ENCODE peak calls at places on chromosomes 11 and 22, in four cellular contexts. W, Z, G and M are unnamed samples.

GRCh38 chr11:46315033-46315738 is 32.1 kb upstream of the DGKZ start:
- DNase-seq in W (peak), G (peak), Z (peak), M (peak)

GRCh38 chr11:77086521-77087472 is 15.8 kb upstream of the OMP start:
- DNase-seq in Z (no peak), W (no peak), G (peak), M (no peak)

GRCh38 chr11:64713031-64713780 is 9.8 kb downstream of the NRXN2 start:
- DNase-seq in G (no peak), Z (peak), W (peak), M (peak)

GRCh38 chr11:123707206-123707605 is 34.3 kb downstream of the ZNF202 start:
- DNase-seq in W (no peak), G (no peak), Z (no peak), M (no peak)

GRCh38 chr11:128424271-128424709 is 163.1 kb downstream of the ETS1 start:
- DNase-seq in Z (no peak), G (no peak), W (no peak), M (no peak)

GRCh38 chr11:67628710-67629385 is 889 bp downstream of the NUDT8 start:
- DNase-seq in W (no peak), G (no peak), Z (no peak), M (no peak)

GRCh38 chr22:44003776-44004460 is 20.2 kb upstream of the PARVB start:
- DNase-seq in W (no peak), Z (peak), G (no peak), M (peak)

GRCh38 chr11:69048056-69048717 is 545 bp upstream of the TPCN2 start:
- DNase-seq in W (no peak), G (no peak), Z (no peak), M (no peak)

GRCh38 chr11:124678416-124678815 is 4.7 kb downstream of the SPA17 start:
- DNase-seq in G (no peak), W (no peak), Z (no peak), M (no peak)

GRCh38 chr11:63917685-63918523 is 940 bp upstream of the RCOR2 start:
- DNase-seq in W (peak), Z (peak), G (peak), M (peak)

GRCh38 chr11:65493367-65494176 is 5.3 kb upstream of the MALAT1 start:
- DNase-seq in W (peak), G (peak), Z (no peak), M (peak)

GRCh38 chr11:120302001-120302805 is 22.9 kb upstream of the TLCD5 start:
- DNase-seq in W (no peak), G (no peak), Z (no peak), M (no peak)

GRCh38 chr11:68021167-68021787 is 9.2 kb upstream of the NDUFS8 start:
- DNase-seq in Z (no peak), G (no peak), W (peak), M (peak)

GRCh38 chr11:2519879-2520735 is 75.3 kb downstream of the KCNQ1 start:
- DNase-seq in W (no peak), G (no peak), Z (no peak), M (peak)

GRCh38 chr22:43845981-43846380 is 16.3 kb downstream of the SULT4A1 start:
- DNase-seq in G (no peak), Z (no peak), W (no peak), M (no peak)

GRCh38 chr11:68271023-68271780 is 571 bp downstream of the C11orf24 start:
- DNase-seq in G (peak), W (peak), Z (peak), M (peak)

GRCh38 chr11:2142762-2143202 is 3.6 kb upstream of the IGF2 start:
- DNase-seq in W (no peak), G (no peak), Z (no peak), M (no peak)

GRCh38 chr11:82818399-82819043 is 81.7 kb downstream of the PRCP start:
- DNase-seq in G (peak), W (no peak), Z (no peak), M (no peak)

GRCh38 chr11:14117632-14118031 is 155.1 kb downstream of the SPON1 start:
- DNase-seq in G (no peak), W (no peak), Z (no peak), M (no peak)

GRCh38 chr11:2361565-2361964 is 15.5 kb upstream of the CD81 start:
- DNase-seq in G (no peak), Z (no peak), W (no peak), M (no peak)

GRCh38 chr22:49500942-49501395 is 326.7 kb downstream of the BRD1 start:
- DNase-seq in W (no peak), Z (no peak), G (no peak), M (no peak)

GRCh38 chr11:128180446-128181089 is 406.8 kb downstream of the ETS1 start:
- DNase-seq in W (peak), G (no peak), Z (no peak), M (no peak)

GRCh38 chr11:28011813-28012212 is 96.1 kb downstream of the KIF18A start:
- DNase-seq in G (no peak), Z (no peak), W (no peak), M (no peak)

GRCh38 chr11:93736129-93736528 is 5.2 kb downstream of the TAF1D start:
- DNase-seq in W (no peak), Z (no peak), G (no peak), M (no peak)

GRCh38 chr11:58075781-58076180 is 45.0 kb downstream of the OR6Q1 start:
- DNase-seq in W (no peak), Z (no peak), G (peak), M (no peak)

GRCh38 chr11:746289-747175 is 732 bp upstream of the TALDO1 start:
- DNase-seq in G (no peak), Z (no peak), W (peak), M (peak)

GRCh38 chr11:12241401-12241800 is 131.0 kb downstream of the MICAL2 start:
- DNase-seq in Z (no peak), G (no peak), W (no peak), M (no peak)

GRCh38 chr22:29434288-29434687 is 4.1 kb upstream of the RFPL1 start:
- DNase-seq in W (peak), G (no peak), Z (no peak), M (no peak)

GRCh38 chr11:126529037-126529436 is 173.6 kb downstream of the ST3GAL4 start:
- DNase-seq in Z (no peak), W (no peak), G (no peak), M (no peak)

GRCh38 chr11:126528075-126528474 is 172.6 kb downstream of the ST3GAL4 start:
- DNase-seq in Z (no peak), G (no peak), W (no peak), M (no peak)

GRCh38 chr11:126522606-126523005 is 167.1 kb downstream of the ST3GAL4 start:
- DNase-seq in W (no peak), G (no peak), Z (no peak), M (no peak)

GRCh38 chr11:126523441-126523840 is 168.0 kb downstream of the ST3GAL4 start:
- DNase-seq in G (no peak), W (no peak), Z (no peak), M (no peak)

DNA sequence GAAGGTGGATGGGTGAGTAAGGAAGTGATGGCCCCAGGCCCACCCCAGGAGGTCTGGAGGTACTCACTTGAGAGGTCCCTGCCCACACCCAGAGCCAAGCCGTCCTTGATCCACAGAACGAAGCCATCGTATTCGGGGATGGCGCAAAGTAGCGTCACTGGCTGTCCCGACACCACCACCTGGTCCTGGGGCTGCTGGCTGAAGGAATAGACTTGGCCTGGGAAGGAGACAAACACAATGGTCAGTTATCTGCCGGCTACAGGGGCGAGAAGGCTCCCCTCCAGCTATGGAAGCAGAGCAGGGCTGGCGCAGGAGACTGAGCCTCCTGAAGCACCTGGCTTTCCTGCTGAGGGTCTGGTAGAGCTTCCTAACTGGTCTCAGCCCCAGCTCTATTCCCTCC is 171.0 kb downstream of the ST3GAL4 start:
- DNase-seq in G (no peak), Z (no peak), W (no peak), M (no peak)
- TF ChIP-seq HMGXB4 in G (no peak), Z (no peak), W (no peak), M (no peak)

GRCh38 chr22:27633296-27633871 is 168.2 kb downstream of the MN1 start:
- DNase-seq in Z (no peak), G (peak), W (no peak), M (no peak)

GRCh38 chr22:27631641-27632040 is 169.9 kb downstream of the MN1 start:
- DNase-seq in G (no peak), Z (no peak), W (no peak), M (no peak)

GRCh38 chr22:27634043-27634442 is 167.5 kb downstream of the MN1 start:
- DNase-seq in W (no peak), Z (no peak), G (no peak), M (no peak)

GRCh38 chr22:27630754-27631153 is 170.8 kb downstream of the MN1 start:
- DNase-seq in G (no peak), Z (no peak), W (no peak), M (peak)

GRCh38 chr22:27632451-27633295 is 168.9 kb downstream of the MN1 start:
- DNase-seq in W (no peak), Z (peak), G (no peak), M (no peak)
- TF ChIP-seq HMGXB4 in W (no peak), Z (no peak), G (no peak), M (no peak)

DNA sequence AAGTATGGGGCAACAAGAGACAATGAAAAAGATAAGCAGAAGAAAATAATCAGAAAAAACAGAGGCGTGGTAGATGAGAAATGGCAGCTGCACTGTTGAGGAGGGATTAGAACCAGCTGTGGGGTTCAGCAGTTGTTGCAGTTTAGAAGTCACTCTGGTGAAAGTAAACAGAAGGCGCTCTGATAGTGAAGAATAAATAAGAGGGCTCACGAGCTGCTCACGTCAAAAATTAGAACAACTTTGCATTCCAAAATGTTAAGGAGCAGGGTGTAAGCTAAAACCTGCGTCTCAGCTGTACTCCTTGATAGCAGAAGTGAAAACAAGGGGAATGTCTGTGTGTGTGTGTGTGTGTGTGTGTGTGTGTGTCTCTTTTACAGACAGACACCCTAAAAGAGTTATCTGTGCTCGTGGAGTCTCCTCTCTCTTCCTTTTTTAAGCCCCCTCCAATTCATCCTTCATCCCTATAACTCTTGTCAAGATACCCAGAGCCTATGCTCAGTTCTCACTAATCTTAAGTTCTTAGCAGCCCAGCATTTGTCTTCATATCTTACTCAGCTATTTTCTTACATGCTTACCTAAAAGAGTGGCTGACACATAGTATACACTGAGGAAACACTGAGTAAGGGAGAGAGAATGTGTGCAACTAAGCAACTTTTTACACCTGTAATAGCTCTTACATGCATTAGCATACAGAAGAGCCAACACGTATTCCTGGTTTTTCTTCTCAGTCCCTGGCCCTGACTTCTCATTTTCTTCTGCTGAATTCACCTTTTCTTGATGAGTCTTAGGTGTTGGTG is 8.9 kb downstream of the TTC17 start:
- DNase-seq in W (no peak), Z (no peak), G (no peak), M (no peak)
- TF ChIP-seq HMGXB4 in W (no peak), Z (no peak), G (no peak), M (no peak)

GRCh38 chr22:28172948-28173360 is 253.9 kb upstream of the PITPNB start:
- DNase-seq in Z (no peak), G (no peak), W (no peak), M (no peak)
- TF ChIP-seq HMGXB4 in Z (no peak), G (no peak), W (no peak), M (no peak)